ENCODE peak calls at places on chromosomes 13 and 19, in four cellular contexts. One of them, this sample, is unnamed.
A peak's percentile ranks its signal among the peaks of the same experiment; 100 is the strongest.

GRCh38 chr13:87972568-87972967 is 301.4 kb downstream of the SLITRK5 start:
- DNase-seq in left ventricle myocardium inferior: no peak
- DNase-seq in IMR-90: no peak
- DNase-seq in H1: no peak
- DNase-seq in this sample: no peak

GRCh38 chr13:25042141-25042540 is 53.8 kb upstream of the PABPC3 start:
- DNase-seq in left ventricle myocardium inferior: no peak
- DNase-seq in IMR-90: no peak
- DNase-seq in H1: no peak
- DNase-seq in this sample: no peak

GRCh38 chr19:42254083-42254849 is 662 bp downstream of the ERF start:
- DNase-seq in left ventricle myocardium inferior: peak; percentile 79
- DNase-seq in IMR-90: peak; percentile 32
- DNase-seq in H1: peak; percentile 83
- DNase-seq in this sample: peak; percentile 60

GRCh38 chr19:7342143-7342542 is 6.6 kb upstream of the ARHGEF18 start:
- DNase-seq in left ventricle myocardium inferior: no peak
- DNase-seq in IMR-90: no peak
- DNase-seq in H1: no peak
- DNase-seq in this sample: no peak

GRCh38 chr19:18991050-18991449 is 42.3 kb downstream of the SUGP2 start:
- DNase-seq in left ventricle myocardium inferior: peak; percentile 34
- DNase-seq in IMR-90: no peak
- DNase-seq in H1: no peak
- DNase-seq in this sample: no peak

GRCh38 chr13:76644906-76645305 is 241.3 kb downstream of the KCTD12 start:
- DNase-seq in left ventricle myocardium inferior: no peak
- DNase-seq in IMR-90: no peak
- DNase-seq in H1: no peak
- DNase-seq in this sample: no peak

GRCh38 chr19:6794817-6795431 is 22.4 kb downstream of the VAV1 start:
- DNase-seq in left ventricle myocardium inferior: no peak
- DNase-seq in IMR-90: no peak
- DNase-seq in H1: no peak
- DNase-seq in this sample: no peak

GRCh38 chr19:13152854-13153626 is 2.8 kb downstream of the IER2 start:
- DNase-seq in left ventricle myocardium inferior: peak; percentile 94
- DNase-seq in IMR-90: peak; percentile 93
- DNase-seq in H1: peak; percentile 99
- DNase-seq in this sample: peak; percentile 94

GRCh38 chr13:87123987-87124784 is 547.0 kb upstream of the SLITRK5 start:
- DNase-seq in left ventricle myocardium inferior: peak; percentile 18
- DNase-seq in IMR-90: peak; percentile 100
- DNase-seq in H1: no peak
- DNase-seq in this sample: peak; percentile 82

GRCh38 chr19:51541458-51542357 is 10.2 kb upstream of the SIGLEC6 start:
- DNase-seq in left ventricle myocardium inferior: no peak
- DNase-seq in IMR-90: no peak
- DNase-seq in H1: no peak
- DNase-seq in this sample: no peak

GRCh38 chr19:42512743-42513304 is 15.5 kb downstream of the CEACAM1 start:
- DNase-seq in left ventricle myocardium inferior: no peak
- DNase-seq in IMR-90: no peak
- DNase-seq in H1: peak; percentile 48
- DNase-seq in this sample: no peak

GRCh38 chr19:22515435-22515834 is 93.3 kb upstream of the ZNF98 start:
- DNase-seq in left ventricle myocardium inferior: no peak
- DNase-seq in IMR-90: no peak
- DNase-seq in H1: no peak
- DNase-seq in this sample: no peak

GRCh38 chr19:7869910-7870511 is 4.2 kb downstream of the PRR36 start:
- DNase-seq in left ventricle myocardium inferior: no peak
- DNase-seq in IMR-90: peak; percentile 8
- DNase-seq in H1: peak; percentile 85
- DNase-seq in this sample: peak; percentile 30

GRCh38 chr19:49165111-49165750 is 7.6 kb downstream of the TRPM4 start:
- DNase-seq in left ventricle myocardium inferior: peak; percentile 44
- DNase-seq in IMR-90: no peak
- DNase-seq in H1: no peak
- DNase-seq in this sample: no peak

GRCh38 chr19:33207903-33208302 is 13.8 kb downstream of the LRP3 start:
- DNase-seq in left ventricle myocardium inferior: no peak
- DNase-seq in IMR-90: no peak
- DNase-seq in H1: no peak
- DNase-seq in this sample: no peak

GRCh38 chr13:98303858-98304257 is 126.8 kb upstream of the RNF113B start:
- DNase-seq in left ventricle myocardium inferior: no peak
- DNase-seq in IMR-90: no peak
- DNase-seq in H1: no peak
- DNase-seq in this sample: no peak

GRCh38 chr19:22882797-22883196 is 50.7 kb downstream of the ZNF723 start:
- DNase-seq in left ventricle myocardium inferior: no peak
- DNase-seq in IMR-90: peak; percentile 13
- DNase-seq in H1: no peak
- DNase-seq in this sample: no peak

GRCh38 chr19:40750285-40751064 is at the start of gene ACTMAP:
- DNase-seq in left ventricle myocardium inferior: peak; percentile 99
- DNase-seq in IMR-90: peak; percentile 100
- DNase-seq in H1: peak; percentile 98
- DNase-seq in this sample: peak; percentile 100

GRCh38 chr19:9306443-9306842 is 3.2 kb downstream of the ZNF699 start:
- DNase-seq in left ventricle myocardium inferior: no peak
- DNase-seq in IMR-90: peak; percentile 76
- DNase-seq in H1: no peak
- DNase-seq in this sample: peak; percentile 3

GRCh38 chr19:18636969-18637629 is at the start of gene KLHL26:
- DNase-seq in left ventricle myocardium inferior: no peak
- DNase-seq in IMR-90: no peak
- DNase-seq in H1: no peak
- DNase-seq in this sample: no peak

GRCh38 chr19:44706506-44707236 is 7.7 kb downstream of the CEACAM16 start:
- DNase-seq in left ventricle myocardium inferior: no peak
- DNase-seq in IMR-90: no peak
- DNase-seq in H1: no peak
- DNase-seq in this sample: no peak

GRCh38 chr13:33090755-33091454 is 74.7 kb downstream of the KL start:
- DNase-seq in left ventricle myocardium inferior: no peak
- DNase-seq in IMR-90: no peak
- DNase-seq in H1: no peak
- DNase-seq in this sample: no peak

GRCh38 chr19:46571495-46571894 is 29.6 kb upstream of the CALM3 start:
- DNase-seq in left ventricle myocardium inferior: no peak
- DNase-seq in IMR-90: no peak
- DNase-seq in H1: peak; percentile 66
- DNase-seq in this sample: peak; percentile 31

GRCh38 chr13:30780338-30780981 is 45.1 kb downstream of the ALOX5AP start:
- DNase-seq in left ventricle myocardium inferior: no peak
- DNase-seq in IMR-90: no peak
- DNase-seq in H1: no peak
- DNase-seq in this sample: no peak

GRCh38 chr13:30453727-30454126 is 12.0 kb downstream of the HMGB1 start:
- DNase-seq in left ventricle myocardium inferior: no peak
- DNase-seq in IMR-90: peak; percentile 37
- DNase-seq in H1: no peak
- DNase-seq in this sample: no peak

GRCh38 chr19:49469828-49470614 is 4.0 kb upstream of the FLT3LG start:
- DNase-seq in left ventricle myocardium inferior: no peak
- DNase-seq in IMR-90: peak; percentile 32
- DNase-seq in H1: no peak
- DNase-seq in this sample: no peak

GRCh38 chr19:45767410-45767880 is 1.6 kb downstream of the SIX5 start:
- DNase-seq in left ventricle myocardium inferior: peak; percentile 81
- DNase-seq in IMR-90: peak; percentile 89
- DNase-seq in H1: no peak
- DNase-seq in this sample: peak; percentile 75

GRCh38 chr13:106602178-106602577 is 34.2 kb upstream of the ARGLU1 start:
- DNase-seq in left ventricle myocardium inferior: no peak
- DNase-seq in IMR-90: no peak
- DNase-seq in H1: no peak
- DNase-seq in this sample: no peak

GRCh38 chr13:40221131-40221459 is 445.3 kb downstream of the FOXO1 start:
- DNase-seq in left ventricle myocardium inferior: no peak
- DNase-seq in IMR-90: no peak
- DNase-seq in H1: no peak
- DNase-seq in this sample: no peak
- H3K27ac ChIP-seq in left ventricle myocardium inferior: peak overlapping the region; percentile 62
- H3K27ac ChIP-seq in IMR-90: no peak overlapping the region
- H3K27ac ChIP-seq in H1: no peak overlapping the region
- H3K27ac ChIP-seq in this sample: peak overlapping the region; percentile 4

DNA sequence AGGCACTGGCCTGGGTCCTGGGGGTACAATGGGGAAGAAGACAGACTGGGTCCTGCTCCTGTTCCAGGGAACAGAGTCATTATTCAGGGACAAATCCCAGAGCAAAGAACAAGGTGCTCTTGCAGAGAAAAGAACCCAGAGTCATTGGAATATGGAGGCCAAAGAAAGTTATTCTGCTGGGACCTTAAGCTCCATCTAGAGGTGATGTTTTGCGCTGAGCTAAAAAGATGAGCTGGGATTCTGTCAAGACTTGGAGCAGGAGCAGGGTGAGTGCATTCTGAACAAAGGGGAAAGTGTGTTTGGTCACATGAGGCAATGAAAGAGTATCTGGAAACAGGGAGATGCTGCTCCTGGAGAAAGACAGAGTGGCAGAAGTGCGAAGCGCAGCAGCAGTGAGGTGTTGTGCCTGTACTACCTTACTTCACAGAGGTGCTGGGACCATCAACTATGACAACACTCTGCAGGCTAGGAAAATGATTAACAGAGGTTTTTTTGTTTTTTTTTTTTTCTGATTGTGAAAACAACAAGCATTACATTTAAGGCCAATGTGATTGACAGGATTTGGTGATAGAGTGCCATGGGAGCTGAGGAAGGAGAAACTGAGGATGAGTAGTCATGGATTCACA is 95.3 kb upstream of the TNFSF11 start:
- DNase-seq in left ventricle myocardium inferior: no peak
- DNase-seq in IMR-90: peak; percentile 7
- DNase-seq in H1: no peak
- DNase-seq in this sample: no peak
- TF ChIP-seq CTCF in left ventricle myocardium inferior: no peak
- TF ChIP-seq CTCF in IMR-90: peak; percentile 12
- TF ChIP-seq CTCF in H1: peak; percentile 74
- TF ChIP-seq CTCF in this sample: no peak

GRCh38 chr19:38057954-38058690 is 151.1 kb downstream of the SIPA1L3 start:
- DNase-seq in left ventricle myocardium inferior: no peak
- DNase-seq in IMR-90: no peak
- DNase-seq in H1: no peak
- DNase-seq in this sample: no peak
- H3K27ac ChIP-seq in left ventricle myocardium inferior: no peak overlapping the region
- H3K27ac ChIP-seq in IMR-90: no peak overlapping the region
- H3K27ac ChIP-seq in H1: no peak overlapping the region
- H3K27ac ChIP-seq in this sample: peak overlapping the region; percentile 24

GRCh38 chr13:21034602-21035190 is 26.7 kb downstream of the LATS2 start:
- DNase-seq in left ventricle myocardium inferior: peak; percentile 42
- DNase-seq in IMR-90: no peak
- DNase-seq in H1: no peak
- DNase-seq in this sample: no peak
- TF ChIP-seq CTCF in left ventricle myocardium inferior: peak; percentile 62
- TF ChIP-seq CTCF in IMR-90: peak; percentile 15
- TF ChIP-seq CTCF in H1: peak; percentile 22
- TF ChIP-seq CTCF in this sample: no peak

GRCh38 chr13:77979721-77980377 is 61.2 kb upstream of the EDNRB start:
- DNase-seq in left ventricle myocardium inferior: no peak
- DNase-seq in IMR-90: no peak
- DNase-seq in H1: no peak
- DNase-seq in this sample: no peak

GRCh38 chr13:77985866-77986636 is 67.4 kb upstream of the EDNRB start:
- DNase-seq in left ventricle myocardium inferior: no peak
- DNase-seq in IMR-90: no peak
- DNase-seq in H1: no peak
- DNase-seq in this sample: no peak

GRCh38 chr13:77981191-77981925 is 62.7 kb upstream of the EDNRB start:
- DNase-seq in left ventricle myocardium inferior: no peak
- DNase-seq in IMR-90: peak; percentile 13
- DNase-seq in H1: no peak
- DNase-seq in this sample: no peak

GRCh38 chr13:77975358-77976042 is 56.9 kb upstream of the EDNRB start:
- DNase-seq in left ventricle myocardium inferior: no peak
- DNase-seq in IMR-90: no peak
- DNase-seq in H1: no peak
- DNase-seq in this sample: no peak

DNA sequence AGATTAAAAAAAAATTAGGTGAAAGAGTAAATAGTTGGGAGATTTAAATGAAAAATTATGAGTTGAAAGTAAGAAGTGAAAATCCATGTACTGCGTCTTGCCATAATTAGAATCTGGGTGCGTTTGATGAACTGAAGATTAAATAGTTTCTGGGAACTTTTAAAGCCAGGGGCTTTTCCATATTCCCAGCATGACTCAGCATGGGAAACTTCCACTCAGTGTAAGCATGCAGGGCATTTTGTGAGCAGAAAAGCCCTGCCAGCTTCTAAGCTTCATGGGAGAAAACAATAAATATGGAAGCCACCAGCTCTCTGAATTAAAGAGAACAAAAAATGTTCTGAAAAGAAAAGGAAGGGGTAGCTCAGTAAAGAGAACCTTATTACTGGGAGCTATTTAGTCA is 62.0 kb upstream of the EDNRB start:
- DNase-seq in left ventricle myocardium inferior: no peak
- DNase-seq in IMR-90: peak; percentile 81
- DNase-seq in H1: no peak
- DNase-seq in this sample: no peak
- H3K27ac ChIP-seq in left ventricle myocardium inferior: peak overlapping the region; percentile 54
- H3K27ac ChIP-seq in IMR-90: no peak overlapping the region
- H3K27ac ChIP-seq in H1: no peak overlapping the region
- H3K27ac ChIP-seq in this sample: no peak overlapping the region

DNA sequence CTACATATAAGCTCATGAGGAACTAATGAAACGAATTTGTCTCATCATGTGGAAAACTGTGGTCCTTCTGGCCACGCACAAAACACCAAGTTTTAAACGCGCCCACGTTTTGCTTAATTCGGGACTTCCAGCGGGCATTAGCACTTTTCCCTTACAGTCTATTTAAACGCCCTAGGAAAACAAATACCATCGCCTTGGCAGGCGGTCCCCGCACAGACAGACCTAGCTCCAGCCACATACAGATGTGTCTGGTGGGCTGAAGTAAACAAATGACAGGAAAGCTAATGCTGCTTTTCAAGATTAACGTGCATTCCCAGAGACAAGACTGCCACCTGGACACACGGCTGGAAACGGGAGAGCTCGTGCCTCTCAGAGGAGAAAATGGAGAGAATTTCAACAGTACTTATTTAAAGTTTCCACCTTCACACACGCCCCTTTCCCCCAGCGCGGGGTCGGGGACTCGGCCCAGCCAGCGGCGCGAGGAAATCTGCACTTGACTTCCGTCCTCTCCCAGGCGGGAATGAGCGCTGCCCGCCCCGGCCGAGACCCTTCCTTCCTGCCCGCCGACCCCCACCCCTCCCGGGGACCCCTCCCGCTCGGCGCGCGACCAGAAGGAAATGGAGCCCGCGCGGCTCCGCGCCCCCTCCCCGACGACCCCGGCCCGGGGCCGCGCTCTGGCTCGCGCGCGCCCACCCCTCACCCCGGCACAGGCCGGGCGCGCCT is 929 bp downstream of the USP12 start:
- DNase-seq in left ventricle myocardium inferior: peak; percentile 36
- DNase-seq in IMR-90: no peak
- DNase-seq in H1: peak; percentile 83
- DNase-seq in this sample: peak; percentile 13
- TF ChIP-seq CTCF in left ventricle myocardium inferior: no peak
- TF ChIP-seq CTCF in IMR-90: no peak
- TF ChIP-seq CTCF in H1: no peak
- TF ChIP-seq CTCF in this sample: no peak

GRCh38 chr19:30664358-30665058 is 292.3 kb downstream of the ZNF536 start:
- DNase-seq in left ventricle myocardium inferior: peak; percentile 63
- DNase-seq in IMR-90: peak; percentile 4
- DNase-seq in H1: no peak
- DNase-seq in this sample: no peak
- H3K27ac ChIP-seq in left ventricle myocardium inferior: peak overlapping the region; percentile 65
- H3K27ac ChIP-seq in IMR-90: no peak overlapping the region
- H3K27ac ChIP-seq in H1: no peak overlapping the region
- H3K27ac ChIP-seq in this sample: no peak overlapping the region

This sample was measured in RWPE1.